ENCODE peak calls at places on chromosomes 6 and 20, in four cellular contexts. A is PC-9, J is gastrocnemius medialis, M is hepatocyte. Z is an unnamed sample. For H3K36me3, the result is how much of the 10 kb centered on the place peaks cover.

GRCh38 chr6:159100011-159100788 is 55.4 kb upstream of the TAGAP start:
- DNase-seq in M (no peak), J (no peak), A (no peak), Z (no peak)

GRCh38 chr6:6314601-6315000 is 5.9 kb downstream of the F13A1 start:
- DNase-seq in M (no peak), J (no peak), A (no peak), Z (no peak)

GRCh38 chr6:37971711-37972410 is 152.3 kb downstream of the ZFAND3 start:
- DNase-seq in M (no peak), A (no peak), J (no peak), Z (no peak)

GRCh38 chr20:24470031-24470781 is 777 bp downstream of the SYNDIG1 start:
- DNase-seq in M (peak), J (no peak), A (no peak), Z (no peak)

GRCh38 chr6:24761193-24761835 is 13.4 kb upstream of the GMNN start:
- DNase-seq in A (no peak), M (no peak), J (no peak), Z (no peak)

GRCh38 chr20:12827796-12828406 is 180.9 kb upstream of the SPTLC3 start:
- DNase-seq in J (no peak), M (no peak), A (no peak), Z (no peak)

GRCh38 chr20:62921119-62921687 is 5.1 kb downstream of the DIDO1 start:
- DNase-seq in J (no peak), M (peak), A (peak), Z (peak)

GRCh38 chr6:16764188-16764950 is 3.1 kb upstream of the ATXN1 start:
- DNase-seq in M (peak), J (no peak), A (no peak), Z (no peak)

GRCh38 chr6:166045173-166045957 is 122.3 kb downstream of the TBXT start:
- DNase-seq in A (no peak), M (no peak), J (no peak), Z (no peak)

GRCh38 chr6:34239240-34239825 is 2.7 kb downstream of the HMGA1 start:
- DNase-seq in M (no peak), A (no peak), J (no peak), Z (peak)

GRCh38 chr6:34241351-34242215 is 4.9 kb downstream of the HMGA1 start:
- DNase-seq in M (no peak), A (no peak), J (no peak), Z (no peak)

GRCh38 chr6:34239893-34240292 is 3.2 kb downstream of the HMGA1 start:
- DNase-seq in J (no peak), A (no peak), M (no peak), Z (no peak)

GRCh38 chr6:34242252-34243130 is 5.8 kb downstream of the HMGA1 start:
- DNase-seq in A (no peak), J (no peak), M (no peak), Z (peak)

DNA sequence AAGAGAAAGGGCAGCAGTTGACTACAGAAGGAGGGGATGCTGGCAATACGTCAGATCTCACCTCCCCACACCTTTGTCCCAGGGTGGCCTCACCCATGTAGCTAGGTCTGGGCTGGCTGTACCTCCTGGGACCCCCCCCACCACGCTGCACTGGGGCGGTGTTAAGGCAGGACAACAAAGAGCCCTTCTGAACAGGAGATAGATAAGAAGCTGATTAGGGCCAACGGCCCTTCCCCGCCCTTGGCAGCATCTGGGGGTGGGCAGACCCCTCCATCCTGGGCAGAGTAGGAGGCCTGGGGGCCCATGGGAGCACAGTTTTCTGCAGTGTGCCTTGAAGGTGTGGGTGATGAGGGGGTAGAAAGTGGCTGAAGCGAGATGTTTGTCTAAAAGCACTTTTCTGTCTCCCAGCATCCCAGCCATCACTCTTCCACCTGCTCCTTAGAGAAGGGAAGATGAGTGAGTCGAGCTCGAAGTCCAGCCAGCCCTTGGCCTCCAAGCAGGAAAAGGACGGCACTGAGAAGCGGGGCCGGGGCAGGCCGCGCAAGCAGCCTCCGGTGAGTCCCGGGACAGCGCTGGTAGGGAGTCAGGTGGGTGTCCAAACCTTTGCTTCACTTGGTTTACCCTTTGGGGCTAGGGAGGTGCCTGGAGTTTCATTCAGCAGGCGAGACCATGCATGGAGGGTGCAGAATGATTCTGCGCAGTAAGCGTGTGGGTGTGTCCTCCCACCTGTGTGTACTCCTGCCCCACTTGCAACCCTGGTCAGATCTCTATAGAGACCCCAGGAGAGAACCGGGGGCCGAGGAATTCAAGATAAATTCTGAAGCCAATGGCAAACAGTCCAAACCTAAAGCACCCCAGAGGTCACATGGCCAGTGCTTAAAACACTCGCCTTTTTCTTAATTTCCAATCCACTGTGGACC is 3.9 kb downstream of the HMGA1 start:
- DNase-seq in J (no peak), A (no peak), M (no peak), Z (peak)
- H3K36me3 ChIP-seq in J (under half), A (under half), M (under half), Z (half or more)

DNA sequence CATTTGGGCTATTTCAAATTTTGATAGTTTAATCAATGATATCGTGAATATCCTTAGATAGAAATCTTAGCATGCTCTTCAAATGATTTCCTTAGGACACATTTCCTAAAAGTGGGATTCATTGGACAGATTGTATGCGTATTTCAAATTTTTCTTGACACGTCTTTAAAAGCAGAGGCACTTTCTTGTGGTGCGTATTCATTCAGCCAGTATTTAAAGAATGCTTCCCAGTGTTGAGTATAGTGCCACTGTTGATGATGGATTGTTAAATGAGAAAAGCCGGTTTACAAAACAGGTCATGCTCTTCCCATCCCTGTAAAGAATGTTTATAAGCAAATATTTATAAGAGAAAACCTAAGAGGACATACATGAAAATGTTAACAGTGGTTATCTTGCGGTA is 15.1 kb upstream of the NOL7 start:
- DNase-seq in M (no peak), J (no peak), A (no peak), Z (no peak)
- H3K36me3 ChIP-seq in M (under half), J (half or more), A (under half), Z (under half)

DNA sequence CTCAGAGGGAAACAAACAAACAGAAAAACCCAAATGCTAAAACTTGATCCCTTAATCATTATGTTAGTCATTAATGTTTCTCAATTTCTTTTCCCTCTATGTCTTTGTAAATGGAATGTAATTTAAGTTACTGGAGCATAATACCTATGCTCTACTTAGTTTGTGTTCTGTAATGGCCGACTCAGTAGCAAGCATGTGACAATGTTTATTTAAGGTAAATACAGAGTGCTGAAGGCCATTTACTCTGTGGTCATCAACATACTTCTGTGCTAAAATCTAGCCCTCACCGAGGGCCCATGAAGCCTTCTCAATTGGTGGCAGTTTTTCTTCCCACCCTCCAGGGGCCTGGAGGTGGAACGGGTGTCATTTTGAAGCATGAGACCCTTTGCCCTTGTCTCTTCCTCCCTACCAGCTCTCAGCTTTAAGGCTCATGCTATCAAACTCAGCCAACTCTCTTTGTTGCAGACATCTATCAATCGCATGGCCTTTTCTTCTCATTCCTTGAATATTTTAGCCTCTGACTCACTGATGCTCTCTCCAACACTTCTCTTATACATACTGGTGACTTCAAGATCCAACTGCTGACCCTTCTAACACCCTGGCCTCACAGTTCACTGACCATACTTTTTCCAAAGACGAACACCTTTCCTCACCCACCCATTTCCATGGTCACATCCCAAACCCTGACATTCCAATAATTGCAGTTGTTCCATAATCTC is 48.2 kb downstream of the STX7 start:
- DNase-seq in A (peak), J (no peak), M (peak), Z (no peak)
- H3K36me3 ChIP-seq in A (half or more), J (half or more), M (under half), Z (half or more)

DNA sequence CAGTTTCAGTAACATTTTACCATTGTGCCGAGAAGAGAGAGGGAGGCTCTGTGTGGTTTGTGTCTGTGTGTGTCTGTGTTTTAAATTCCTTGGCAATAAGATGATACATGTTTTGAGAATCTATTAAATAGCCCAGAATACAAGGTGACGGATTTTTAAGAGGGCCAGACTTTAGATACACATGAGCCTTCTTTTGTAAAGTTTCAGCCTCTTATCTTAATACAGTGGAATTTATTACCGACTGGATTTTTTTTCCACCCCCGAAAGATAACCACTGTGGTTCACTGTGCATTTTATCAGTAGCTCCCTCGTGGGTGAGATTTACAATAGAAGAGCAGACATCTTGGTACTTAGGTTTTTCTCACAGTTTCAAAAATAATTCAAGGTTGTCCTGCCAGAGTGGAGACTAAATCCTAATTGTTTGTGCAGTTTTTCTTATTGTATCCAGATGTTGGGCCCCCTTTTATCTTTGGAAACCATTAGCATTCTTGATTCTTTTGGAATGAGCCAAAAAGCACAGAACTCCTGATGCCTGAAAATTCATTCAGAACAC is 49.9 kb downstream of the STK4 start:
- DNase-seq in M (peak), A (no peak), J (no peak), Z (no peak)
- H3K36me3 ChIP-seq in M (under half), A (under half), J (under half), Z (half or more)

DNA sequence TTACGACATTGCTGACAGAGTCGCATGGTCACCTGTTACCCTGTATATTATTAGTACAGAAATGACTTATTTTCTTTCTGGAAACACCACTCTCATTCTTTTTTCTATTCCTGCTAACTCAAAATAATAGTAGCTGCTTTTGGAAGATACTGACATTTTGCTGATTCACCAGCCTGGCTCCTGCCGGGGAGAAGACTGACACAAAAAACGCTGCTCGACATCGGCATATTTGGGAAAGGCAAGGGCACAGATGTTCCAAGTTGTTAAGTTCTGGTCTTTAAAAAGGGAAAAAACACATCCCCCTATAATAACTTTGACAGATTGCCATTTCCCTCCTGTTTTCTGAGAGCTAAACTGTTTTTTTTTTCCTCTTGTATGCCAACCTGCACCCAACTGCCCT is 55.4 kb downstream of the CTNNBL1 start:
- DNase-seq in M (no peak), A (no peak), J (no peak), Z (no peak)
- H3K36me3 ChIP-seq in M (under half), A (under half), J (under half), Z (half or more)

GRCh38 chr6:12598919-12599318 is 117.6 kb upstream of the PHACTR1 start:
- DNase-seq in J (no peak), M (no peak), A (no peak), Z (no peak)
- H3K36me3 ChIP-seq in J (under half), M (under half), A (under half), Z (under half)

GRCh38 chr20:34046330-34046729 is 52.6 kb downstream of the RALY start:
- DNase-seq in A (no peak), J (no peak), M (peak), Z (no peak)
- H3K36me3 ChIP-seq in A (under half), J (under half), M (under half), Z (under half)

GRCh38 chr20:41169791-41170351 is 32.5 kb downstream of the PLCG1 start:
- DNase-seq in J (no peak), M (no peak), A (no peak), Z (peak)

GRCh38 chr20:41169184-41169690 is 31.9 kb downstream of the PLCG1 start:
- DNase-seq in J (no peak), A (no peak), M (no peak), Z (peak)

GRCh38 chr20:41167118-41167470 is 29.8 kb downstream of the PLCG1 start:
- DNase-seq in J (no peak), A (no peak), M (no peak), Z (peak)

GRCh38 chr20:41167481-41168253 is 30.3 kb downstream of the PLCG1 start:
- DNase-seq in A (no peak), J (no peak), M (no peak), Z (peak)

DNA sequence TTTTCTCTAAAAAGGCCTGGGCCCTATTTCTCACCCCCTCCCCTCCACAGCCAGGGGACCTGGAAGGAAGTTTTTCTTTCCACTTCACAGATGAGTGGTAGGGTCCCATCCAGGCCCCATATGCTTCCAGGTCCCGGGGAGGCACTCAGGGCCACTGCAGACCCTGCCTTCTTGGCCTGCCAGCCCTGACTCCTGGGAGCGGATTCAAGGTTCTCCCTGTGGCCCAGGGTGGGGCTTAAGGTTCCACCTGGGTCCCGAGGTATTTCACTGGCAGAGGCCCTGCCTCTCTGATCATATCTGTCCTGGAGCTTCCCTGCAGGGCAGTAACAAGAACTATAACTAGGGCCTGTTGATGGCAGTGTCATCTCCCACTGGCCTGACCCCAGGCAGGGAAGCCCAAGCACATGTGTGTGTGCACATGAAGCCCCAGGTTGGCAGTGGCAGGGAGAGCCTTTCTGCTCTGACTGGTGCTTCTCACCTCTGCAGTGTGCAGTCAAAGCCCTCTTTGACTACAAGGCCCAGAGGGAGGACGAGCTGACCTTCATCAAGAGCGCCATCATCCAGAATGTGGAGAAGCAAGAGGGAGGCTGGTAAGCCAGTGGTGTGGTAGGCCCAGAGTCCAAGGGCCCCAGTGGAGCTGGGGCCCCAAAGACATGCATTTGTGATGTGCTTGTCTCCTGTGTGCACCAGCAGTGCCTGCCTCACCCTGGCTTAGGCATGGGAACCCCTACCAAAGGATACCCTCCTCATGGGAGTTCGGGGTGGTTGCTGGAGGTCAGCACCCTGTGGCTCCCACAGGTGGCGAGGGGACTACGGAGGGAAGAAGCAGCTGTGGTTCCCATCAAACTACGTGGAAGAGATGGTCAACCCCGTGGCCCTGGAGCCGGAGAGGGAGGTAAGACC is 31.2 kb downstream of the PLCG1 start:
- DNase-seq in M (no peak), J (no peak), A (no peak), Z (peak)
- H3K36me3 ChIP-seq in M (under half), J (half or more), A (under half), Z (half or more)

DNA sequence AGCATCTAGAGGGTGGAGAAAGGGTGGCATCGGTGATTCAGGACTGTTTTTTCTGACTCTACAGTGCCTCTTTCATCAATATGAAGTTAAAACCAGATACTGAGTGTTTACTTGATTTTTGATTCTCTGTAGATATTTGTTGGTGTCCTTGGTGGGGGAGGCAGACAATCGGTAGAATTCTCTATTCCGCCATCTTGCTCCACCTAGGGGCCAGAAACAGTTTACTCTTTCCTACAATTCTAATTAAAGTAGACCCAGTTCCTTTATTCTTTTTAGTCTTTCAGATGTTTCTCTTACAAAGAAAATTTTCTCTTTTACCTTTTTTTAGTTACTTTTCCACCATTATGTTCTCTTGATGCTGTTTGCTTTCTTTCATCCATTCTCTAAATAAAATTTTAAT is 162.1 kb upstream of the RAB32 start:
- DNase-seq in M (no peak), A (no peak), J (no peak), Z (no peak)
- H3K36me3 ChIP-seq in M (under half), A (under half), J (under half), Z (under half)

GRCh38 chr6:152127429-152128165 is 320.1 kb downstream of the ESR1 start:
- DNase-seq in M (no peak), J (no peak), A (no peak), Z (no peak)

GRCh38 chr6:152124432-152125074 is 317.1 kb downstream of the ESR1 start:
- DNase-seq in A (no peak), J (no peak), M (peak), Z (no peak)

GRCh38 chr6:152130441-152130840 is 323.0 kb downstream of the ESR1 start:
- DNase-seq in A (no peak), J (no peak), M (no peak), Z (no peak)

GRCh38 chr6:152129606-152130249 is 322.2 kb downstream of the ESR1 start:
- DNase-seq in M (no peak), A (no peak), J (no peak), Z (no peak)
- H3K36me3 ChIP-seq in M (under half), A (under half), J (under half), Z (under half)

Z was measured in RWPE2.